ENCODE peak calls at places on chromosomes 11 and 22, in four cellular contexts. L, K, I and G are unnamed samples.

GRCh38 chr11:92528051-92528450 is 303.4 kb downstream of the FAT3 start:
- DNase-seq in L (no peak), K (no peak), I (peak), G (no peak)

GRCh38 chr22:42969348-42969975 is 45.5 kb downstream of the PACSIN2 start:
- DNase-seq in L (no peak), K (no peak), I (peak), G (no peak)

GRCh38 chr11:73340164-73340563 is 32.1 kb downstream of the ARHGEF17 start:
- DNase-seq in L (no peak), K (no peak), I (no peak), G (no peak)

GRCh38 chr11:20011294-20011951 is 148.9 kb downstream of the DBX1 start:
- DNase-seq in L (peak), K (no peak), I (peak), G (no peak)

GRCh38 chr22:27113211-27114030 is 456.0 kb downstream of the MIAT start:
- DNase-seq in L (peak), K (no peak), I (peak), G (no peak)

GRCh38 chr11:61281581-61282250 is 13.4 kb downstream of the VWCE start:
- DNase-seq in L (no peak), K (peak), I (no peak), G (peak)

GRCh38 chr22:40665312-40665711 is 14.0 kb upstream of the MCHR1 start:
- DNase-seq in L (no peak), K (no peak), I (peak), G (no peak)

GRCh38 chr22:19291218-19291579 is 320 bp downstream of the CLTCL1 start:
- DNase-seq in L (no peak), K (peak), I (no peak), G (peak)

GRCh38 chr11:36037031-36037430 is 93.2 kb downstream of the LDLRAD3 start:
- DNase-seq in L (no peak), K (no peak), I (peak), G (no peak)

GRCh38 chr22:26983311-26983710 is 325.9 kb downstream of the MIAT start:
- DNase-seq in L (no peak), K (no peak), I (no peak), G (no peak)

GRCh38 chr11:74697722-74698121 is 33.5 kb downstream of the CHRDL2 start:
- DNase-seq in L (no peak), K (no peak), I (no peak), G (no peak)

GRCh38 chr11:7640826-7641225 is 32.5 kb downstream of the CYB5R2 start:
- DNase-seq in L (no peak), K (no peak), I (no peak), G (no peak)

GRCh38 chr11:71947498-71947897 is 18.7 kb downstream of the RNF121 start:
- DNase-seq in L (peak), K (no peak), I (no peak), G (no peak)

DNA sequence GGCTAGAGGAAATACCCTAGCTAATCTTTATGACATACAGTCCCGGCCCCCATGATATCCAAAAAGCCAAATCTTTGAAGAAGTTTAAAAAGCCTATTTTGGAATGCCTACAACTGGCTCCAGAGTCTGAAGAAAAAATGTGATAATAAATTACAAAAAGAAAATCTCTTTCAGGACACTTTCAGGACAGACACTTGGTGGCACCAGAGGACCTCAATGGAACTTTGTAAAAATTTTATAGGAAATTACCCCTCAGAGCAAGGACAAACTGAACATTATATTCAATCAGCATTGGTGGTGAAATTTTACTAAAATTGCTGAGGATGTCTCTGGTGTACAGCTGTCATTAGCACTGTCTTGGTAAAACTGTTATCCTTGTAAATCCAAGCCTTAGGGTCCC is 81.0 kb downstream of the CCDC73 start:
- DNase-seq in L (no peak), K (no peak), I (peak), G (no peak)
- TF ChIP-seq CTCF in L (peak), K (no peak), I (peak), G (peak)

GRCh38 chr11:64763804-64764611 is 4.2 kb upstream of the PYGM start:
- DNase-seq in L (no peak), K (peak), I (no peak), G (peak)

GRCh38 chr11:64766881-64767280 is 7.1 kb upstream of the PYGM start:
- DNase-seq in L (no peak), K (peak), I (no peak), G (peak)

GRCh38 chr11:64764753-64765152 is 5.0 kb upstream of the PYGM start:
- DNase-seq in L (no peak), K (peak), I (no peak), G (peak)

GRCh38 chr11:64765841-64766682 is 6.3 kb upstream of the PYGM start:
- DNase-seq in L (no peak), K (peak), I (no peak), G (peak)

DNA sequence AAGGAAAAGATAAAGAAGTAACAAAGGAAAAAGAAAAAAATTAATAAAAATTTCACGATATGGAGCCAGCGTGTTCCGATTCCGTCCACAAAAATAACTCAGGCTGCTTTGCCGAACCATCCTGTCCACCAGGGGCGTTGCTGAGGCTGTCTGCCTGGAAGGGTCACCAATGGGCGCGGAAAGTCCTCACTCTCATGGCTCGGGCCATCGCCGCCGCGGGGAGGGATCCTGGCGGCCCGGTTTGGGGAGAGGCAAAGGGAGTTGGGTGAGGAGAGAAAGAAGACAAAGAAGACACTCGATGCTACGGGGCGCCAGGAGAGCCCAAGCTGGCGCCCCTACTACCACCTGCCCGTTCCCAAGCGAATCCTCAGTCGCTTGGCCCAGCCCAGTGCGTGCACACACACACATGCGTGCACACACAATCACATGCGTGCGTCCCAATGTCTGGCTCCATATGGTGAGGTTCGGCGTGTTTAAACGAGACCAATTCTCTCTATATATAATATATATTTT is 5.6 kb upstream of the PYGM start:
- DNase-seq in L (no peak), K (peak), I (no peak), G (peak)
- TF ChIP-seq CTCF in L (no peak), K (no peak), I (peak), G (peak)

GRCh38 chr22:36350751-36351594 is 36.8 kb downstream of the MYH9 start:
- DNase-seq in L (peak), K (no peak), I (peak), G (no peak)
- TF ChIP-seq CTCF in L (peak), K (no peak), I (peak), G (peak)

DNA sequence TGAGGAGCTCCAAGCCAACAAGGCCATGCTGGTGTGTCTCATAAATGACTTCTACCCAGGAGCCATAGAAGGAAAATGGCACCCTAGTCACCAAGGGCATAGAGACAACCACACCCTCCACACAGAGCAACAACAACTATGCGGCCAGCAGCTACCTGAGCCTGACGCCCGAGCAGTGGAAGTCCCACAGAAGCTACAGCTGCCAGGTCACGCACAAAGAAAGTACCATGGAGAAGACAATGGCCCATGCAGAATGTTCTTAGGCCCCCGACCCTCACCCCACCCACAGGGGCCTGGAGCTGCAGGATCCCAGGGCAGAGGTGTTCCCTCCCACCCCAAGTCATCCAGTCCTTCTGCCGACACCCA is 28.0 kb downstream of the IGLL5 start:
- DNase-seq in L (no peak), K (no peak), I (no peak), G (no peak)
- TF ChIP-seq CTCF in L (no peak), K (no peak), I (no peak), G (no peak)

GRCh38 chr11:16632295-16633200 is 105.9 kb upstream of the C11orf58 start:
- DNase-seq in L (peak), K (no peak), I (no peak), G (no peak)
- TF ChIP-seq CTCF in L (peak), K (no peak), I (peak), G (peak)

DNA sequence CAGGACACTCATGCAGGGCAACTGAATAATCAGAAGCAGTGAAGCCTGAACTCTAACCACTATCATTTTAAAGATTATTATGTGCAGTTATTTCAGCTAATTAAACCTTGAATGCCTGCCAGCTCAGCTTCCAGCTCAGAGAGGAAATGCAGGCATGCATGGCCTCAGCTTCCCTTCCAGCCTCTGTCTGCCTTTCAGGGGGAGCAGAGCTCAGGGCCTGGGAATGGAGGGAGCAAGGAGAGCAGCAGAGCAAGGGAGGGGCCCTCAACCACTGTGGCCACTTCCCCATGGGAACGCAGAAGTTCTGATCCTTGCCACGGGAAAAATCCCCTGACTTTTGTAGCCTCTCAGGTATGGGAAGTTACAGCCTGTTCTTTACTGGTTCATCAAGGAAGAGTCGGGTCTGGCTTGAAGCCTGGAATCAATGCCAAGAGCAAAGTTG is 32.6 kb upstream of the APLNR start:
- DNase-seq in L (no peak), K (no peak), I (no peak), G (no peak)
- TF ChIP-seq CTCF in L (no peak), K (no peak), I (no peak), G (no peak)

GRCh38 chr11:117220999-117221774 is 10.7 kb downstream of the PCSK7 start:
- DNase-seq in L (no peak), K (no peak), I (peak), G (no peak)

GRCh38 chr11:117222991-117223740 is 8.7 kb downstream of the PCSK7 start:
- DNase-seq in L (no peak), K (no peak), I (no peak), G (no peak)

GRCh38 chr11:117220568-117220967 is 11.3 kb downstream of the PCSK7 start:
- DNase-seq in L (no peak), K (no peak), I (no peak), G (no peak)

GRCh38 chr11:117219995-117220394 is 11.9 kb downstream of the PCSK7 start:
- DNase-seq in L (no peak), K (no peak), I (no peak), G (no peak)

GRCh38 chr11:117221775-117222517 is 9.9 kb downstream of the PCSK7 start:
- DNase-seq in L (no peak), K (no peak), I (peak), G (no peak)
- TF ChIP-seq CTCF in L (no peak), K (no peak), I (no peak), G (peak)

GRCh38 chr11:119316729-119317591 is at the start of gene MCAM:
- DNase-seq in L (peak), K (no peak), I (no peak), G (no peak)

GRCh38 chr11:119316017-119316728 is 757 bp downstream of the MCAM start:
- DNase-seq in L (no peak), K (peak), I (no peak), G (no peak)

GRCh38 chr11:119317592-119318239 is 786 bp upstream of the MCAM start:
- DNase-seq in L (no peak), K (no peak), I (no peak), G (no peak)

GRCh38 chr11:119314748-119315138 is 2.2 kb downstream of the MCAM start:
- DNase-seq in L (no peak), K (no peak), I (no peak), G (no peak)

DNA sequence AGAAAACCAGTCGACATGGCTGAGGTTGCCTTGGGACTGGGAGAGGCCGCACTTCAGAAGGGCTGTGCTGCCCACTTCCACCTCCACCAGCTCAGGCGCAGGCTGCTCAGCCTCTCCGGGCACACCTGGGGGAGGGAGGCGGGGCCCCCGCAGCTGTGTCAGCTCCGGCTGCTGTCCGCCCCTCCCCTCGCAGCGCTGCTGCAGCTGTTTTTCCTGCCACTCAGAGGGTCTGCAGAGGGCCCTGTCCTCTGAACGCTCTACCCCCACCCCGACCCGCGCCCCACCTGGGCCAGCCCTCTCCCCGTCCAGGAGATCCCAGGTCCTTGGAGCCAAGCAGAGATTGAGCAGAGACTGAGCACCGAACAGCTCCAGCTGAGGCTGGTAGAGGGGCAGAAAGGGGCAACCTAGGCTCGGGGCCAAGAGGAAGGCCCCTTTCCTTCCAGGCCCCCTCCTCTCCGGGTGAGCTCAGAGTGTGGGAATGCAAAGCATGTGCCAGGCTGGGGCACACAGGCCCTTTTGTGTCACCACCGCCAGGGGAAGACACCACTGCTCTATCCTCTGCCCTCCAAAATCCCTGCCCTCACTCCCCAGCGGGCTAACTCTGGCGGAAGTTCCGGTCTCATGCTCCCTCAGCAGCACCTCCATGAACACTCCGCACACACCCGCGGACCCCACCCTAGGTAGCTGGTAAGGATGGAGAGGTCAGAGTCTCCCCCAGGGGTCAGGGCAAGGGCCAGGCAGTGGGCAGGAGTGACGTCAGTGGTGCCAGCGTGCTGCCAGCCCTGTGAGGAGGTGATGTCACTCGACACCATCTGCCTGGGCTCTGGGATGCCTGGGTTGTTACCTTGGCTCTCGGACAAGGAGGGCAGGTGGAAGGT is 1.6 kb downstream of the MCAM start:
- DNase-seq in L (no peak), K (no peak), I (no peak), G (no peak)
- TF ChIP-seq CTCF in L (no peak), K (no peak), I (no peak), G (peak)